ENCODE peak calls at places on chromosomes 1 and 21, in seven cellular contexts. U is IMR-90, I is neuronal stem cell, X is H9, T is H1, C is mesendoderm, G is trophoblast cell. W is an unnamed sample.

GRCh38 chr1:218809625-218810024 is 364.1 kb upstream of the LYPLAL1 start:
- DNase-seq in U (no peak), I (no peak), X (no peak), T (no peak), C (no peak), G (no peak), W (no peak)

GRCh38 chr1:48025076-48025475 is 27.9 kb upstream of the TRABD2B start:
- DNase-seq in U (no peak), I (peak), X (no peak), T (no peak), C (peak), G (no peak), W (no peak)

GRCh38 chr1:92291372-92291999 is 7.3 kb downstream of the GLMN start:
- DNase-seq in U (peak), I (no peak), X (no peak), T (no peak), C (peak), G (peak), W (peak)

GRCh38 chr1:85867189-85867588 is 159.0 kb upstream of the ZNHIT6 start:
- DNase-seq in U (no peak), I (no peak), X (no peak), T (no peak), C (no peak), G (no peak), W (peak)

GRCh38 chr21:35565204-35565611 is 495.1 kb downstream of the SETD4 start:
- DNase-seq in U (peak), I (no peak), X (no peak), T (no peak), C (peak), G (peak), W (peak)

GRCh38 chr1:2989185-2989584 is 32.1 kb upstream of the ACTRT2 start:
- DNase-seq in U (no peak), I (no peak), X (no peak), T (no peak), C (no peak), G (no peak), W (no peak)

GRCh38 chr1:245858683-245859509 is 648.2 kb downstream of the SMYD3 start:
- DNase-seq in U (peak), I (no peak), X (no peak), T (no peak), C (peak), G (no peak), W (peak)

GRCh38 chr21:37164742-37165141 is 91.7 kb downstream of the TTC3 start:
- DNase-seq in U (no peak), I (no peak), X (no peak), T (no peak), C (no peak), G (no peak), W (peak)

GRCh38 chr1:203695116-203695515 is 68.5 kb downstream of the ATP2B4 start:
- DNase-seq in U (no peak), I (no peak), X (no peak), T (no peak), C (no peak), G (no peak), W (no peak)

GRCh38 chr1:153617677-153618076 is 1.6 kb upstream of the S100A14 start:
- DNase-seq in U (no peak), I (peak), X (peak), T (peak), C (peak), G (peak), W (peak)

GRCh38 chr1:245124241-245124640 is 30.5 kb upstream of the KIF26B start:
- DNase-seq in U (no peak), I (no peak), X (no peak), T (no peak), C (no peak), G (peak), W (no peak)

GRCh38 chr21:39316062-39316461 is 2.6 kb upstream of the BRWD1 start:
- DNase-seq in U (no peak), I (no peak), X (no peak), T (no peak), C (no peak), G (peak), W (no peak)

GRCh38 chr1:230109871-230110667 is 43.0 kb downstream of the GALNT2 start:
- DNase-seq in U (peak), I (no peak), X (no peak), T (no peak), C (no peak), G (no peak), W (peak)

GRCh38 chr1:153058154-153058553 is 842 bp upstream of the SPRR2A start:
- DNase-seq in U (no peak), I (no peak), X (no peak), T (no peak), C (no peak), G (no peak), W (no peak)

GRCh38 chr1:41816061-41816460 is 102.7 kb downstream of the HIVEP3 start:
- DNase-seq in U (no peak), I (no peak), X (no peak), T (no peak), C (no peak), G (no peak), W (no peak)

GRCh38 chr1:31782766-31783410 is 18.7 kb upstream of the ADGRB2 start:
- DNase-seq in U (no peak), I (no peak), X (peak), T (no peak), C (peak), G (no peak), W (no peak)

GRCh38 chr1:229365574-229365973 is 22.7 kb upstream of the CCSAP start:
- DNase-seq in U (no peak), I (no peak), X (no peak), T (no peak), C (no peak), G (no peak), W (no peak)

GRCh38 chr1:201724039-201724759 is 104.8 kb upstream of the IPO9 start:
- DNase-seq in U (no peak), I (no peak), X (no peak), T (no peak), C (no peak), G (no peak), W (no peak)

GRCh38 chr1:177432897-177433296 is 262.1 kb downstream of the BRINP2 start:
- DNase-seq in U (peak), I (no peak), X (no peak), T (no peak), C (no peak), G (peak), W (no peak)

GRCh38 chr21:45302082-45303061 is 14.7 kb upstream of the POFUT2 start:
- DNase-seq in U (no peak), I (no peak), X (no peak), T (no peak), C (no peak), G (no peak), W (no peak)

GRCh38 chr1:181896824-181897223 is 164.7 kb downstream of the ZNF648 start:
- DNase-seq in U (no peak), I (no peak), X (no peak), T (no peak), C (no peak), G (no peak), W (no peak)
- H4K8ac ChIP-seq in U (no peak), I (no peak), X (no peak), T (no peak), C (no peak), G (no peak), W (no peak)

GRCh38 chr1:113760102-113760804 is 967 bp upstream of the PHTF1 start:
- DNase-seq in U (no peak), I (no peak), X (no peak), T (no peak), C (peak), G (peak), W (no peak)
- H4K8ac ChIP-seq in U (peak), I (no peak), X (no peak), T (no peak), C (peak), G (no peak), W (peak)

GRCh38 chr1:227730630-227731151 is 4.4 kb downstream of the JMJD4 start:
- DNase-seq in U (no peak), I (no peak), X (no peak), T (no peak), C (no peak), G (no peak), W (no peak)

GRCh38 chr1:227729881-227730629 is 5.0 kb downstream of the JMJD4 start:
- DNase-seq in U (peak), I (peak), X (peak), T (peak), C (peak), G (peak), W (peak)

GRCh38 chr1:227732586-227733308 is 2.4 kb downstream of the JMJD4 start:
- DNase-seq in U (no peak), I (no peak), X (peak), T (no peak), C (no peak), G (no peak), W (no peak)

GRCh38 chr1:227731696-227732585 is 3.2 kb downstream of the JMJD4 start:
- DNase-seq in U (no peak), I (no peak), X (peak), T (no peak), C (no peak), G (no peak), W (no peak)

GRCh38 chr1:227731241-227731677 is 3.8 kb downstream of the JMJD4 start:
- DNase-seq in U (no peak), I (no peak), X (no peak), T (no peak), C (no peak), G (no peak), W (no peak)
- H4K8ac ChIP-seq in U (no peak), I (no peak), X (no peak), T (peak), C (no peak), G (no peak), W (no peak)

DNA sequence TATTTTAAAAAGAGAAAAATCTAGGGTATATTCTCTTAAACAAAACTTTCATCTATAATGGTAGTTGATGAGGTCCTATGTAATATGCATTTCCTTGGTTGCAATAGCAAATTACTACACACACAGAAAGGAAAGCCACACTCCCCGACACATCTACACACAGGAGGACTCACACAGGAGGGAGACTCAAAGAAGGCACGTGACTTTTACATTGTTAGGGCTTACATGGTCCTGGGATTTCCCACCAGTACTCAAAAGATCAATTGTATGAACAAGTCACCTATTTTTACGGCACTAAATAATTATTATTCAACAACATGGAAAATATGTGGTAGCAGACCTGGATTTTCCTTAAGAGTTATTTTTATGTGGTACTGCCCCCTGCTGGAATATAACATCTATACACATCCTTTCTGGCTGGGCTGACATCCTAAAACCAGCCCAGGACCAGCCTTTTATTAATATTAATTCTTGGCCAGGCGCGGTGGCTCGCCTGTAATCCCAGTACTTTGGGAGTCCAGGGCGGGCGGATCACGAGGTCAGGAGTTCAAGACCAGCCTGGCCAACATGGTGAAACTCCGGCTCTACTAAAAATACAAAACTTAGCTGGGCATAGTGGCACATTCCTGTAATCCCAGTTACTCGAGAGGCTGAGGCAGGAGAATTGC is 33.9 kb upstream of the LGALS8 start:
- DNase-seq in U (peak), I (peak), X (no peak), T (no peak), C (peak), G (peak), W (peak)
- H4K8ac ChIP-seq in U (no peak), I (no peak), X (no peak), T (no peak), C (no peak), G (no peak), W (no peak)

DNA sequence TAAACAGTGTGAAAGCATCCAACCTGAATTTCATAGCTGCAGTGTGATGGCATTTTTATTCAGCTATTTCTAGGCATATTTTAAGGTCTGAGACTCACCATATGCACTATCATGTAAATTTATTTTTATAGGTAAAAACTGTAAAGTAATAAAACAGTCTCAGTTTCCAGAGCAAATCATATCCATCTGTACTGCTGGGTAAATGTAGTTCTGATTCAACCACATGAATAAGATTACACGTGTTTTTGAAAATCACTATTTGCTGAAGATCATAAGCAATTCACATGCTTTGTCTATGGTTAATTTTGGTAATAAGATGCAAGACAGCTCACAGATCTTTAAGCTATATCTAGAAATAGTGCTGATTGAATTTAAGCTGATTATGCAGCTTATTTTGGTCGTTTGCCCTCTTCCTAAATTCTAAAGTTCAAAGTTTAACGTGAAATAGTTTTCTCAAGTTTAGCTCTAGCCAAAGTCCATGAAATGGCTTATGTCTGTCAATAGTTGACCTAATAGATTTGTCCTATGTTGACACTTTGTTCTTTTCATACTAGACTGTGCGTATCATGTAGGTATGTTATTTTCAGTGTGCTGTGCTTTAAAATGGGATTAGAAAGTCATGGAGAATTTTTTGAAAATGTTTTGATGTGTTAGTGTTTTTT is 489.0 kb downstream of the USP25 start:
- DNase-seq in U (no peak), I (no peak), X (no peak), T (no peak), C (no peak), G (no peak), W (no peak)
- H4K8ac ChIP-seq in U (no peak), I (no peak), X (no peak), T (no peak), C (no peak), G (no peak), W (no peak)

GRCh38 chr1:4460651-4461050 is 193.8 kb upstream of the AJAP1 start:
- DNase-seq in U (no peak), I (no peak), X (no peak), T (no peak), C (no peak), G (no peak), W (no peak)
- H4K8ac ChIP-seq in U (no peak), I (no peak), X (no peak), T (no peak), C (no peak), G (no peak), W (no peak)

DNA sequence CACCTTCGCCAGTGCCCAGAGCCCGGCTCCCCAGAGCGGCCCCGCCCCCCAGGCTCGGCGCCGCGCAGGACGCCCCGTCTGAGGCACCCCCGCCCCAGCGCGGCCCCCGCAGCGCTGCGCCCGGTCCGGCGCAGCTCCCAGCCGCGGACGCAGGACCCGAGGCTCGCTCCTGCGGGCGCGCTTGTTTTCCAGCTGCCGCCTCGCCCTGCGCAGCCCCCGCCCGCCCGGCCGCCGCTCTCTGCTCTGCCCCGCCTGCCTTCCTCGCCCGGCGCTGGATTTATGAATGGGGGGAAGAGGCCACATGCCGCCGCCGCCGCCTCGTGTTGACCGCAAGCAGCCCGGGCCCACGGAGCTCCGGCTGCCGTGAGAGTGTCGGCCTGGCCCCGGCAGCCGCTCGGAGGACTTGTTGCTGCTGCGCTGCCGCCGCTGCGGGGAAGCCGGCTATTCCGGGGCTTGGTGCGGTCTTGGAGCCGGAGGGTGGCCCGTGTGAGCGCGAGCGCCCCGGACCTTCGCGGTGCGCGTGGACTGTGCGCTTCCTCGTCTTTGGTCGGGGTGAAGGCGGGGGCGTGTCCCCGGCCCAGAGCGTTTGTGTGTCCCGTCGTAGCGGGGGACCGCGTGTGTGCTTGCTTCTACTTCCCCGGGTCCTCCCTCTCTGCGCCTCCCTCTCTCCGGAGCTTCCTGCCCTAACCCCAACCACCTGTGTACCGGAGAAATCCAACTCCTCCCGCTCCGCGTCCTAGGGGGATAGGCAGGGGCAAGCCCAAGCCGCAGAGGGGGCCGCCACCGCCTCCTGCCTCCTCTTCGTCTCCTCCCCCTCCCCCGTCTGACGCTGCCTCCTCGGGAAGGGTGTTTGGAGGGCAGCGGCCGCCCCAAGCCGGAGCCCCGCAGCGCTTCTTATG is 739 bp downstream of the KCNC4 start:
- DNase-seq in U (no peak), I (no peak), X (peak), T (no peak), C (peak), G (peak), W (peak)
- H4K8ac ChIP-seq in U (no peak), I (no peak), X (no peak), T (peak), C (no peak), G (no peak), W (no peak)

DNA sequence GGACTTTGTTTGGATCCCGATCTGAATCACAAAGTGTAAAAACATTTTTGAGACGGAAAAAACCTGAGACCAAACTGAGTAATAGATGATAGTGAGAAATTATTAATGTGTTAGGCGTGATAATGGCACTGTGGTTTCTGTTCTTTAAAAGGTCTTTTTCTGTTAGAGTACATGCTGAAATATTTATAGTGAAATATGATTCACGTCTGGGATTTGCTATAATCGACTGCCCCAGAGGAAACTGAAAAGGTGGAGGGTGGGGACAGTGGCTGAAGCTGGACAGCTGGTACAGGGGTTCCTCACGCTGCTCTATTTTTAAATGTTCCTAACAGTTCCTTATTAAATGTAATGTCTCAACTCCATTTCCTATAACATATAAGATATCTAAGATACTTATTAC is 11.2 kb downstream of the URB1 start:
- DNase-seq in U (no peak), I (no peak), X (no peak), T (no peak), C (no peak), G (no peak), W (no peak)
- H4K8ac ChIP-seq in U (no peak), I (no peak), X (no peak), T (no peak), C (no peak), G (no peak), W (no peak)

GRCh38 chr1:228238461-228238860 is 30.6 kb downstream of the OBSCN start:
- DNase-seq in U (no peak), I (no peak), X (no peak), T (no peak), C (no peak), G (no peak), W (no peak)
- H4K8ac ChIP-seq in U (no peak), I (no peak), X (no peak), T (no peak), C (no peak), G (no peak), W (no peak)

GRCh38 chr1:117605811-117606607 is at the start of gene TENT5C:
- DNase-seq in U (peak), I (peak), X (peak), T (peak), C (peak), G (peak), W (peak)
- H4K8ac ChIP-seq in U (peak), I (no peak), X (no peak), T (peak), C (no peak), G (peak), W (peak)

W was measured in mesenchymal stem cell.